ENCODE peak calls at places on chromosomes 11 and 22, in nine cellular contexts. B is HTR-8/SVneo, S is A549, M is neural crest cell, F is NCI-H1092, Z is HS-27A, L is T47D, K is RWPE1, J is lung. Q is an unnamed sample.

GRCh38 chr11:19658344-19658743 is 54.3 kb upstream of the NAV2 start:
- DNase-seq in L (no peak), M (no peak), F (no peak), B (no peak), Z (no peak), S (no peak), J (no peak), K (no peak), Q (no peak)

GRCh38 chr11:64165482-64165841 is 451 bp downstream of the MACROD1 start:
- DNase-seq in K (no peak), M (peak; percentile 28), B (no peak), L (no peak), F (no peak), J (no peak), Z (no peak), S (peak; percentile 29), Q (no peak)

GRCh38 chr11:46229250-46229649 is 48.2 kb upstream of the CREB3L1 start:
- DNase-seq in L (no peak), S (no peak), J (no peak), K (no peak), B (no peak), F (no peak), M (no peak), Z (no peak), Q (no peak)

GRCh38 chr22:27669798-27670599 is 131.6 kb downstream of the MN1 start:
- DNase-seq in F (no peak), L (no peak), S (no peak), M (no peak), K (no peak), Z (no peak), J (no peak), B (no peak), Q (no peak)

GRCh38 chr11:23903044-23903704 is 593.7 kb upstream of the LUZP2 start:
- DNase-seq in S (no peak), F (no peak), L (no peak), Z (peak; percentile 96), M (no peak), K (peak; percentile 51), B (peak; percentile 24), J (no peak), Q (peak; percentile 79)

GRCh38 chr22:26587991-26588613 is 1.8 kb downstream of the TPST2 start:
- DNase-seq in L (no peak), F (no peak), S (no peak), B (no peak), Z (no peak), J (no peak), M (no peak), K (no peak), Q (no peak)

GRCh38 chr11:18001191-18001590 is 11.7 kb downstream of the SERGEF start:
- DNase-seq in B (no peak), F (no peak), J (no peak), K (no peak), Z (no peak), L (no peak), S (no peak), M (no peak), Q (no peak)

GRCh38 chr11:45097721-45098493 is 48.5 kb upstream of the PRDM11 start:
- DNase-seq in L (peak; percentile 65), Z (no peak), S (no peak), B (no peak), J (peak; percentile 56), F (no peak), K (peak; percentile 69), M (peak; percentile 81), Q (no peak)

GRCh38 chr11:11186249-11186648 is 166.8 kb downstream of the CSNK2A3 start:
- DNase-seq in B (no peak), Z (no peak), M (no peak), K (no peak), L (no peak), F (no peak), J (no peak), S (no peak), Q (peak; percentile 10)

GRCh38 chr11:126452718-126453117 is 97.2 kb downstream of the ST3GAL4 start:
- DNase-seq in B (no peak), M (no peak), L (no peak), S (no peak), F (peak; percentile 28), K (no peak), Z (no peak), J (no peak), Q (no peak)

GRCh38 chr11:17572791-17573460 is 25.9 kb downstream of the OTOG start:
- DNase-seq in J (no peak), K (no peak), Z (no peak), L (no peak), M (no peak), B (no peak), F (no peak), S (no peak), Q (no peak)

GRCh38 chr11:78037056-78037455 is 14.0 kb upstream of the KCTD14 start:
- DNase-seq in S (no peak), J (peak; percentile 67), L (no peak), F (peak; percentile 25), Z (no peak), K (no peak), B (no peak), M (no peak), Q (no peak)

GRCh38 chr11:112343368-112344039 is 82.8 kb upstream of the PLET1 start:
- DNase-seq in F (peak; percentile 22), J (no peak), L (peak; percentile 16), B (no peak), Z (no peak), M (no peak), K (no peak), S (no peak), Q (no peak)

GRCh38 chr11:45142241-45142885 is 4.1 kb upstream of the PRDM11 start:
- DNase-seq in Z (no peak), B (no peak), L (no peak), M (no peak), K (no peak), F (no peak), J (no peak), S (no peak), Q (no peak)

GRCh38 chr11:130470832-130471706 is 22.6 kb downstream of the ADAMTS15 start:
- DNase-seq in J (no peak), B (no peak), Z (no peak), F (no peak), L (no peak), S (no peak), K (no peak), M (no peak), Q (no peak)

GRCh38 chr22:38213319-38214247 is 11.8 kb downstream of the MAFF start:
- DNase-seq in B (no peak), J (no peak), S (no peak), K (no peak), M (no peak), L (no peak), Z (no peak), F (no peak), Q (no peak)

GRCh38 chr11:128502736-128503135 is 84.6 kb downstream of the ETS1 start:
- DNase-seq in Z (no peak), B (no peak), K (peak; percentile 35), F (no peak), L (no peak), S (no peak), M (no peak), J (no peak), Q (no peak)

GRCh38 chr22:24432059-24432853 is 4.9 kb downstream of the ADORA2A start:
- DNase-seq in M (no peak), S (no peak), K (peak; percentile 27), F (peak; percentile 12), B (no peak), Z (no peak), J (no peak), L (no peak), Q (no peak)

GRCh38 chr11:121163658-121164308 is 62.7 kb downstream of the TECTA start:
- DNase-seq in J (no peak), L (no peak), K (peak; percentile 57), S (no peak), M (no peak), F (no peak), Z (no peak), B (no peak), Q (no peak)

GRCh38 chr11:93271596-93271995 is 58.9 kb upstream of the DEUP1 start:
- DNase-seq in K (no peak), S (no peak), B (no peak), Z (no peak), J (no peak), M (no peak), F (no peak), L (no peak), Q (no peak)

GRCh38 chr11:45993438-45994064 is 71.1 kb downstream of the LARGE2 start:
- DNase-seq in F (no peak), S (no peak), B (no peak), J (no peak), Z (no peak), L (no peak), K (no peak), M (no peak), Q (no peak)

GRCh38 chr11:73240190-73240781 is 22.2 kb downstream of the P2RY2 start:
- DNase-seq in S (no peak), B (no peak), L (no peak), J (no peak), Z (no peak), K (no peak), M (no peak), F (no peak), Q (no peak)

GRCh38 chr22:33083212-33083611 is 25.0 kb upstream of the SYN3 start:
- DNase-seq in M (no peak), Z (no peak), L (no peak), S (no peak), B (no peak), K (no peak), J (no peak), F (no peak), Q (no peak)

GRCh38 chr11:122036022-122036421 is 80.0 kb downstream of the BLID start:
- DNase-seq in F (no peak), M (no peak), S (no peak), Z (no peak), B (no peak), J (no peak), L (no peak), K (no peak), Q (no peak)

GRCh38 chr22:39690901-39691620 is 120.5 kb downstream of the CACNA1I start:
- DNase-seq in S (no peak), M (peak; percentile 47), J (no peak), F (peak; percentile 27), L (no peak), Z (no peak), K (no peak), B (no peak), Q (no peak)

GRCh38 chr11:66768818-66769217 is 39.8 kb upstream of the SPTBN2 start:
- DNase-seq in F (no peak), B (no peak), S (no peak), K (no peak), Z (no peak), L (no peak), J (no peak), M (no peak), Q (no peak)

GRCh38 chr11:103978588-103979580 is 57.6 kb upstream of the DDI1 start:
- DNase-seq in F (no peak), S (no peak), K (no peak), M (no peak), L (no peak), J (no peak), Z (no peak), B (no peak), Q (peak; percentile 25)

GRCh38 chr11:64080390-64080789 is 44.7 kb downstream of the FLRT1 start:
- DNase-seq in K (no peak), M (no peak), S (no peak), Z (no peak), L (no peak), J (no peak), F (no peak), B (no peak), Q (no peak)

GRCh38 chr11:5605849-5606248 is 9.4 kb downstream of the TRIM6 start:
- DNase-seq in Z (peak; percentile 57), S (no peak), M (no peak), B (no peak), L (no peak), K (peak; percentile 56), F (no peak), J (no peak), Q (no peak)

GRCh38 chr11:131888230-131888826 is 517.9 kb downstream of the NTM start:
- DNase-seq in M (no peak), K (peak; percentile 27), S (no peak), J (no peak), Z (no peak), F (no peak), B (peak; percentile 45), L (no peak), Q (peak; percentile 77)

GRCh38 chr11:134014502-134014901 is 54.4 kb upstream of the JAM3 start:
- DNase-seq in S (no peak), M (no peak), K (no peak), B (no peak), J (no peak), L (no peak), F (peak; percentile 53), Z (no peak), Q (no peak)

Q was measured in kidney epithelial cell.